ENCODE peak calls at places on chromosomes 16 and 17, in eight cellular contexts. Z is fibroblast of the aortic adventitia, I is left ventricle myocardium superior, Y is left cardiac atrium, V is lower leg skin, O is HuH-7, W is Right ventricle myocardium superior, D is nephron progenitor cell. J is an unnamed sample.

GRCh38 chr16:3282103-3282746 is 1.1 kb upstream of the ZNF263 start:
- DNase-seq in Z (no peak), I (no peak), Y (no peak), V (no peak), O (peak), W (no peak), D (no peak), J (no peak)

GRCh38 chr16:31513126-31513525 is 4.9 kb upstream of the RUSF1 start:
- DNase-seq in Z (peak), I (no peak), Y (no peak), V (no peak), O (no peak), W (no peak), D (no peak), J (no peak)

GRCh38 chr17:76994237-76994637 is 126.0 kb downstream of the MGAT5B start:
- DNase-seq in Z (no peak), I (no peak), Y (no peak), V (no peak), O (no peak), W (no peak), D (peak), J (no peak)

GRCh38 chr16:17470002-17470870 is 524 bp downstream of the XYLT1 start:
- DNase-seq in Z (peak), I (peak), Y (peak), V (peak), O (no peak), W (peak), D (peak), J (peak)

GRCh38 chr17:27533874-27534815 is 77.9 kb downstream of the KSR1 start:
- DNase-seq in Z (peak), I (no peak), Y (no peak), V (no peak), O (no peak), W (no peak), D (no peak), J (no peak)

GRCh38 chr16:75265911-75266701 is 14.7 kb upstream of the BCAR1 start:
- DNase-seq in Z (peak), I (peak), Y (peak), V (peak), O (peak), W (peak), D (peak), J (peak)

GRCh38 chr17:46191332-46192210 is 1.7 kb downstream of the KANSL1 start:
- DNase-seq in Z (peak), I (no peak), Y (no peak), V (no peak), O (peak), W (no peak), D (peak), J (peak)

GRCh38 chr17:51435641-51436091 is 175.3 kb downstream of the UTP18 start:
- DNase-seq in Z (peak), I (peak), Y (peak), V (no peak), O (peak), W (peak), D (peak), J (peak)

J was measured in K562.